ENCODE peak calls at places on chromosomes 4 and X, in six cellular contexts. One of them, this sample, is unnamed.
A peak's percentile ranks its signal among the peaks of the same experiment; 100 is the strongest.

GRCh38 chr4:85030156-85030555 is 63.7 kb upstream of the WDFY3 start:
- DNase-seq in effector memory CD4-positive, alpha-beta T cell: no peak
- DNase-seq in OCI-LY7: no peak
- DNase-seq in H54: no peak
- DNase-seq in activated naive CD8-positive, alpha-beta T cell treated with anti-CD3 and anti-CD28 coated beads for 36 hours: no peak
- DNase-seq in GM13976: no peak
- DNase-seq in this sample: no peak

GRCh38 chr4:114252499-114252898 is 273.1 kb upstream of the ARSJ start:
- DNase-seq in OCI-LY7: no peak
- DNase-seq in H54: no peak
- DNase-seq in activated naive CD8-positive, alpha-beta T cell treated with anti-CD3 and anti-CD28 coated beads for 36 hours: no peak
- DNase-seq in effector memory CD4-positive, alpha-beta T cell: no peak
- DNase-seq in GM13976: no peak
- DNase-seq in this sample: no peak

GRCh38 chrX:139559383-139560042 is 29.0 kb downstream of the F9 start:
- DNase-seq in GM13976: peak; percentile 31
- DNase-seq in OCI-LY7: peak; percentile 76
- DNase-seq in activated naive CD8-positive, alpha-beta T cell treated with anti-CD3 and anti-CD28 coated beads for 36 hours: peak; percentile 1
- DNase-seq in effector memory CD4-positive, alpha-beta T cell: no peak
- DNase-seq in H54: peak; percentile 3
- DNase-seq in this sample: no peak

GRCh38 chr4:73822389-73822788 is 14.1 kb upstream of the CXCL6 start:
- DNase-seq in effector memory CD4-positive, alpha-beta T cell: no peak
- DNase-seq in H54: no peak
- DNase-seq in GM13976: no peak
- DNase-seq in activated naive CD8-positive, alpha-beta T cell treated with anti-CD3 and anti-CD28 coated beads for 36 hours: no peak
- DNase-seq in OCI-LY7: no peak
- DNase-seq in this sample: no peak

GRCh38 chrX:40809210-40809609 is 73.9 kb upstream of the MED14 start:
- DNase-seq in H54: no peak
- DNase-seq in GM13976: no peak
- DNase-seq in OCI-LY7: no peak
- DNase-seq in activated naive CD8-positive, alpha-beta T cell treated with anti-CD3 and anti-CD28 coated beads for 36 hours: no peak
- DNase-seq in effector memory CD4-positive, alpha-beta T cell: no peak
- DNase-seq in this sample: no peak

GRCh38 chr4:121863787-121864186 is 6.5 kb downstream of the BBS7 start:
- DNase-seq in GM13976: no peak
- DNase-seq in activated naive CD8-positive, alpha-beta T cell treated with anti-CD3 and anti-CD28 coated beads for 36 hours: no peak
- DNase-seq in OCI-LY7: no peak
- DNase-seq in H54: no peak
- DNase-seq in effector memory CD4-positive, alpha-beta T cell: no peak
- DNase-seq in this sample: no peak

GRCh38 chr4:125280892-125281403 is 33.8 kb upstream of the FAT4 start:
- DNase-seq in H54: no peak
- DNase-seq in GM13976: no peak
- DNase-seq in OCI-LY7: no peak
- DNase-seq in activated naive CD8-positive, alpha-beta T cell treated with anti-CD3 and anti-CD28 coated beads for 36 hours: no peak
- DNase-seq in effector memory CD4-positive, alpha-beta T cell: no peak
- DNase-seq in this sample: no peak

GRCh38 chr4:7332216-7333023 is 102.3 kb downstream of the PSAPL1 start:
- DNase-seq in activated naive CD8-positive, alpha-beta T cell treated with anti-CD3 and anti-CD28 coated beads for 36 hours: no peak
- DNase-seq in OCI-LY7: no peak
- DNase-seq in effector memory CD4-positive, alpha-beta T cell: no peak
- DNase-seq in GM13976: no peak
- DNase-seq in H54: peak; percentile 56
- DNase-seq in this sample: no peak

GRCh38 chr4:176441594-176441993 is 121.8 kb downstream of the SPCS3 start:
- DNase-seq in activated naive CD8-positive, alpha-beta T cell treated with anti-CD3 and anti-CD28 coated beads for 36 hours: no peak
- DNase-seq in OCI-LY7: no peak
- DNase-seq in H54: no peak
- DNase-seq in effector memory CD4-positive, alpha-beta T cell: no peak
- DNase-seq in GM13976: no peak
- DNase-seq in this sample: no peak

GRCh38 chr4:8662776-8663175 is 70.2 kb downstream of the CPZ start:
- DNase-seq in GM13976: no peak
- DNase-seq in H54: no peak
- DNase-seq in effector memory CD4-positive, alpha-beta T cell: no peak
- DNase-seq in OCI-LY7: no peak
- DNase-seq in activated naive CD8-positive, alpha-beta T cell treated with anti-CD3 and anti-CD28 coated beads for 36 hours: no peak
- DNase-seq in this sample: no peak

GRCh38 chrX:2391869-2392606 is 108.7 kb downstream of the DHRSX start:
- DNase-seq in effector memory CD4-positive, alpha-beta T cell: no peak
- DNase-seq in activated naive CD8-positive, alpha-beta T cell treated with anti-CD3 and anti-CD28 coated beads for 36 hours: no peak
- DNase-seq in OCI-LY7: no peak
- DNase-seq in GM13976: no peak
- DNase-seq in H54: peak; percentile 62
- DNase-seq in this sample: no peak

GRCh38 chrX:87167841-87168240 is 349.8 kb upstream of the KLHL4 start:
- DNase-seq in activated naive CD8-positive, alpha-beta T cell treated with anti-CD3 and anti-CD28 coated beads for 36 hours: no peak
- DNase-seq in OCI-LY7: no peak
- DNase-seq in effector memory CD4-positive, alpha-beta T cell: no peak
- DNase-seq in GM13976: no peak
- DNase-seq in H54: no peak
- DNase-seq in this sample: no peak

GRCh38 chrX:111168314-111168713 is 72.3 kb downstream of the PAK3 start:
- DNase-seq in OCI-LY7: no peak
- DNase-seq in GM13976: no peak
- DNase-seq in activated naive CD8-positive, alpha-beta T cell treated with anti-CD3 and anti-CD28 coated beads for 36 hours: no peak
- DNase-seq in effector memory CD4-positive, alpha-beta T cell: no peak
- DNase-seq in H54: no peak
- DNase-seq in this sample: no peak

GRCh38 chr4:176883681-176884418 is 91.1 kb upstream of the VEGFC start:
- DNase-seq in OCI-LY7: no peak
- DNase-seq in activated naive CD8-positive, alpha-beta T cell treated with anti-CD3 and anti-CD28 coated beads for 36 hours: no peak
- DNase-seq in H54: peak; percentile 7
- DNase-seq in effector memory CD4-positive, alpha-beta T cell: no peak
- DNase-seq in GM13976: no peak
- DNase-seq in this sample: no peak

GRCh38 chrX:7059214-7059838 is 88.2 kb upstream of the STS start:
- DNase-seq in GM13976: peak; percentile 71
- DNase-seq in OCI-LY7: no peak
- DNase-seq in H54: no peak
- DNase-seq in effector memory CD4-positive, alpha-beta T cell: no peak
- DNase-seq in activated naive CD8-positive, alpha-beta T cell treated with anti-CD3 and anti-CD28 coated beads for 36 hours: no peak
- DNase-seq in this sample: no peak

GRCh38 chr4:138952405-138952804 is 63.2 kb upstream of the NOCT start:
- DNase-seq in OCI-LY7: no peak
- DNase-seq in effector memory CD4-positive, alpha-beta T cell: no peak
- DNase-seq in activated naive CD8-positive, alpha-beta T cell treated with anti-CD3 and anti-CD28 coated beads for 36 hours: peak; percentile 1
- DNase-seq in GM13976: no peak
- DNase-seq in H54: peak; percentile 8
- DNase-seq in this sample: no peak

GRCh38 chr4:79078339-79078738 is 139.1 kb upstream of the PAQR3 start:
- DNase-seq in OCI-LY7: no peak
- DNase-seq in activated naive CD8-positive, alpha-beta T cell treated with anti-CD3 and anti-CD28 coated beads for 36 hours: no peak
- DNase-seq in effector memory CD4-positive, alpha-beta T cell: no peak
- DNase-seq in H54: no peak
- DNase-seq in GM13976: no peak
- DNase-seq in this sample: no peak

GRCh38 chrX:108415891-108416290 is 22.3 kb downstream of the COL4A6 start:
- DNase-seq in OCI-LY7: no peak
- DNase-seq in GM13976: no peak
- DNase-seq in activated naive CD8-positive, alpha-beta T cell treated with anti-CD3 and anti-CD28 coated beads for 36 hours: no peak
- DNase-seq in effector memory CD4-positive, alpha-beta T cell: no peak
- DNase-seq in H54: no peak
- DNase-seq in this sample: no peak

GRCh38 chr4:121771869-121772268 is 6.9 kb upstream of the SMIM43 start:
- DNase-seq in effector memory CD4-positive, alpha-beta T cell: no peak
- DNase-seq in OCI-LY7: no peak
- DNase-seq in GM13976: no peak
- DNase-seq in H54: no peak
- DNase-seq in activated naive CD8-positive, alpha-beta T cell treated with anti-CD3 and anti-CD28 coated beads for 36 hours: no peak
- DNase-seq in this sample: no peak

GRCh38 chrX:53080628-53081580 is 1.3 kb upstream of the TSPYL2 start:
- DNase-seq in effector memory CD4-positive, alpha-beta T cell: peak; percentile 7
- DNase-seq in OCI-LY7: no peak
- DNase-seq in H54: no peak
- DNase-seq in GM13976: no peak
- DNase-seq in activated naive CD8-positive, alpha-beta T cell treated with anti-CD3 and anti-CD28 coated beads for 36 hours: no peak
- DNase-seq in this sample: peak; percentile 49

GRCh38 chr4:139152249-139152648 is 24.8 kb downstream of the ELF2 start:
- DNase-seq in effector memory CD4-positive, alpha-beta T cell: no peak
- DNase-seq in activated naive CD8-positive, alpha-beta T cell treated with anti-CD3 and anti-CD28 coated beads for 36 hours: no peak
- DNase-seq in H54: no peak
- DNase-seq in GM13976: no peak
- DNase-seq in OCI-LY7: no peak
- DNase-seq in this sample: no peak

GRCh38 chrX:10755477-10756334 is 135.3 kb upstream of the MID1 start:
- DNase-seq in H54: no peak
- DNase-seq in GM13976: no peak
- DNase-seq in effector memory CD4-positive, alpha-beta T cell: no peak
- DNase-seq in OCI-LY7: no peak
- DNase-seq in activated naive CD8-positive, alpha-beta T cell treated with anti-CD3 and anti-CD28 coated beads for 36 hours: no peak
- DNase-seq in this sample: no peak

GRCh38 chr4:24368801-24369200 is 215.6 kb downstream of the DHX15 start:
- DNase-seq in effector memory CD4-positive, alpha-beta T cell: no peak
- DNase-seq in H54: no peak
- DNase-seq in activated naive CD8-positive, alpha-beta T cell treated with anti-CD3 and anti-CD28 coated beads for 36 hours: no peak
- DNase-seq in GM13976: no peak
- DNase-seq in OCI-LY7: no peak
- DNase-seq in this sample: no peak

GRCh38 chr4:95155759-95156451 is 392.9 kb downstream of the UNC5C start:
- DNase-seq in effector memory CD4-positive, alpha-beta T cell: no peak
- DNase-seq in OCI-LY7: peak; percentile 46
- DNase-seq in H54: peak; percentile 1
- DNase-seq in activated naive CD8-positive, alpha-beta T cell treated with anti-CD3 and anti-CD28 coated beads for 36 hours: no peak
- DNase-seq in GM13976: peak; percentile 41
- DNase-seq in this sample: no peak

GRCh38 chr4:184359905-184360304 is 114.4 kb downstream of the IRF2 start:
- DNase-seq in activated naive CD8-positive, alpha-beta T cell treated with anti-CD3 and anti-CD28 coated beads for 36 hours: no peak
- DNase-seq in H54: no peak
- DNase-seq in GM13976: no peak
- DNase-seq in OCI-LY7: no peak
- DNase-seq in effector memory CD4-positive, alpha-beta T cell: no peak
- DNase-seq in this sample: no peak

GRCh38 chrX:41589634-41590270 is 99.0 kb upstream of the GPR34 start:
- DNase-seq in effector memory CD4-positive, alpha-beta T cell: no peak
- DNase-seq in H54: no peak
- DNase-seq in GM13976: no peak
- DNase-seq in OCI-LY7: no peak
- DNase-seq in activated naive CD8-positive, alpha-beta T cell treated with anti-CD3 and anti-CD28 coated beads for 36 hours: no peak
- DNase-seq in this sample: no peak